ENCODE peak calls at places on chromosomes 6 and 20, in four cellular contexts. One of them, this sample, is unnamed.

GRCh38 chr20:59955131-59955796 is 3.0 kb upstream of the CDH26 start:
- DNase-seq in AML-193: peak
- DNase-seq in astrocyte of the hippocampus: no peak
- DNase-seq in activated naive CD4-positive, alpha-beta T cell treated with anti-CD3 and anti-CD28 coated beads, Interleukin-2, amount 50 U/mL, for 72 hours: no peak
- DNase-seq in this sample: no peak

GRCh38 chr6:45951291-45951690 is 64.4 kb downstream of the CLIC5 start:
- DNase-seq in AML-193: no peak
- DNase-seq in astrocyte of the hippocampus: no peak
- DNase-seq in activated naive CD4-positive, alpha-beta T cell treated with anti-CD3 and anti-CD28 coated beads, Interleukin-2, amount 50 U/mL, for 72 hours: no peak
- DNase-seq in this sample: no peak

GRCh38 chr20:33490023-33490933 is at the start of gene CBFA2T2:
- DNase-seq in AML-193: peak
- DNase-seq in astrocyte of the hippocampus: peak
- DNase-seq in activated naive CD4-positive, alpha-beta T cell treated with anti-CD3 and anti-CD28 coated beads, Interleukin-2, amount 50 U/mL, for 72 hours: no peak
- DNase-seq in this sample: peak

GRCh38 chr20:43017241-43018030 is 172.3 kb downstream of the PTPRT start:
- DNase-seq in AML-193: no peak
- DNase-seq in astrocyte of the hippocampus: no peak
- DNase-seq in activated naive CD4-positive, alpha-beta T cell treated with anti-CD3 and anti-CD28 coated beads, Interleukin-2, amount 50 U/mL, for 72 hours: no peak
- DNase-seq in this sample: no peak

GRCh38 chr6:148508401-148509151 is 165.9 kb downstream of the SASH1 start:
- DNase-seq in AML-193: no peak
- DNase-seq in astrocyte of the hippocampus: peak
- DNase-seq in activated naive CD4-positive, alpha-beta T cell treated with anti-CD3 and anti-CD28 coated beads, Interleukin-2, amount 50 U/mL, for 72 hours: no peak
- DNase-seq in this sample: no peak

GRCh38 chr6:13194852-13195251 is 133.5 kb downstream of the TBC1D7 start:
- DNase-seq in AML-193: peak
- DNase-seq in astrocyte of the hippocampus: peak
- DNase-seq in activated naive CD4-positive, alpha-beta T cell treated with anti-CD3 and anti-CD28 coated beads, Interleukin-2, amount 50 U/mL, for 72 hours: no peak
- DNase-seq in this sample: peak

GRCh38 chr6:2611092-2611491 is 139.6 kb downstream of the MYLK4 start:
- DNase-seq in AML-193: no peak
- DNase-seq in astrocyte of the hippocampus: peak
- DNase-seq in activated naive CD4-positive, alpha-beta T cell treated with anti-CD3 and anti-CD28 coated beads, Interleukin-2, amount 50 U/mL, for 72 hours: no peak
- DNase-seq in this sample: no peak

GRCh38 chr6:99425647-99426453 is 742 bp upstream of the PNISR start:
- DNase-seq in AML-193: peak
- DNase-seq in astrocyte of the hippocampus: peak
- DNase-seq in activated naive CD4-positive, alpha-beta T cell treated with anti-CD3 and anti-CD28 coated beads, Interleukin-2, amount 50 U/mL, for 72 hours: peak
- DNase-seq in this sample: peak

GRCh38 chr20:9215539-9215938 is 146.7 kb downstream of the PLCB4 start:
- DNase-seq in AML-193: peak
- DNase-seq in astrocyte of the hippocampus: no peak
- DNase-seq in activated naive CD4-positive, alpha-beta T cell treated with anti-CD3 and anti-CD28 coated beads, Interleukin-2, amount 50 U/mL, for 72 hours: no peak
- DNase-seq in this sample: no peak

GRCh38 chr6:167750956-167751358 is 75.8 kb upstream of the AFDN start:
- DNase-seq in AML-193: no peak
- DNase-seq in astrocyte of the hippocampus: no peak
- DNase-seq in activated naive CD4-positive, alpha-beta T cell treated with anti-CD3 and anti-CD28 coated beads, Interleukin-2, amount 50 U/mL, for 72 hours: no peak
- DNase-seq in this sample: no peak

GRCh38 chr6:169406034-169406433 is 152.4 kb upstream of the THBS2 start:
- DNase-seq in AML-193: no peak
- DNase-seq in astrocyte of the hippocampus: no peak
- DNase-seq in activated naive CD4-positive, alpha-beta T cell treated with anti-CD3 and anti-CD28 coated beads, Interleukin-2, amount 50 U/mL, for 72 hours: no peak
- DNase-seq in this sample: no peak

GRCh38 chr6:169808608-169808967 is 57.2 kb downstream of the ERMARD start:
- DNase-seq in AML-193: no peak
- DNase-seq in astrocyte of the hippocampus: no peak
- DNase-seq in activated naive CD4-positive, alpha-beta T cell treated with anti-CD3 and anti-CD28 coated beads, Interleukin-2, amount 50 U/mL, for 72 hours: no peak
- DNase-seq in this sample: no peak

GRCh38 chr20:23446505-23446904 is 6.2 kb downstream of the CST11 start:
- DNase-seq in AML-193: peak
- DNase-seq in astrocyte of the hippocampus: peak
- DNase-seq in activated naive CD4-positive, alpha-beta T cell treated with anti-CD3 and anti-CD28 coated beads, Interleukin-2, amount 50 U/mL, for 72 hours: no peak
- DNase-seq in this sample: no peak

GRCh38 chr20:47809561-47809960 is 24.3 kb upstream of the SULF2 start:
- DNase-seq in AML-193: no peak
- DNase-seq in astrocyte of the hippocampus: peak
- DNase-seq in activated naive CD4-positive, alpha-beta T cell treated with anti-CD3 and anti-CD28 coated beads, Interleukin-2, amount 50 U/mL, for 72 hours: no peak
- DNase-seq in this sample: no peak

GRCh38 chr20:32664352-32665159 is 9.2 kb downstream of the C20orf203 start:
- DNase-seq in AML-193: no peak
- DNase-seq in astrocyte of the hippocampus: no peak
- DNase-seq in activated naive CD4-positive, alpha-beta T cell treated with anti-CD3 and anti-CD28 coated beads, Interleukin-2, amount 50 U/mL, for 72 hours: no peak
- DNase-seq in this sample: no peak

GRCh38 chr20:34538671-34539123 is 19.8 kb upstream of the MAP1LC3A start:
- DNase-seq in AML-193: peak
- DNase-seq in astrocyte of the hippocampus: peak
- DNase-seq in activated naive CD4-positive, alpha-beta T cell treated with anti-CD3 and anti-CD28 coated beads, Interleukin-2, amount 50 U/mL, for 72 hours: no peak
- DNase-seq in this sample: no peak

GRCh38 chr20:30491016-30491415 is 766.4 kb upstream of the DEFB115 start:
- DNase-seq in AML-193: no peak
- DNase-seq in astrocyte of the hippocampus: no peak
- DNase-seq in activated naive CD4-positive, alpha-beta T cell treated with anti-CD3 and anti-CD28 coated beads, Interleukin-2, amount 50 U/mL, for 72 hours: no peak
- DNase-seq in this sample: no peak

GRCh38 chr6:39166189-39166917 is 51.4 kb upstream of the SAYSD1 start:
- DNase-seq in AML-193: peak
- DNase-seq in astrocyte of the hippocampus: peak
- DNase-seq in activated naive CD4-positive, alpha-beta T cell treated with anti-CD3 and anti-CD28 coated beads, Interleukin-2, amount 50 U/mL, for 72 hours: peak
- DNase-seq in this sample: peak

GRCh38 chr6:41036601-41037000 is 2.4 kb downstream of the UNC5CL start:
- DNase-seq in AML-193: no peak
- DNase-seq in astrocyte of the hippocampus: no peak
- DNase-seq in activated naive CD4-positive, alpha-beta T cell treated with anti-CD3 and anti-CD28 coated beads, Interleukin-2, amount 50 U/mL, for 72 hours: no peak
- DNase-seq in this sample: no peak